ENCODE peak calls at places on chromosome 15, in five cellular contexts. C is stomach, E is MM.1S, B is H1, W is endothelial cell of umbilical vein. R is an unnamed sample. For H3K4me1, the result is how much of the 10 kb centered on the place peaks cover.

GRCh38 chr15:100116416-100117190 is 225.2 kb downstream of the ADAMTS17 start:
- DNase-seq in W (no peak), C (no peak), B (no peak), E (peak), R (peak)

GRCh38 chr15:58568157-58568571 is 136.4 kb downstream of the LIPC start:
- DNase-seq in E (peak), W (peak), C (peak), B (peak), R (no peak)

GRCh38 chr15:83092309-83092976 is 15.0 kb upstream of the TM6SF1 start:
- DNase-seq in W (peak), C (peak), B (no peak), E (no peak), R (no peak)

GRCh38 chr15:47384316-47384715 is 333.0 kb upstream of the SEMA6D start:
- DNase-seq in E (no peak), W (peak), C (no peak), B (no peak), R (peak)

GRCh38 chr15:40038267-40038653 is 721 bp downstream of the SRP14 start:
- DNase-seq in E (no peak), C (no peak), B (no peak), W (peak), R (no peak)

GRCh38 chr15:98785796-98786581 is 137.7 kb downstream of the IGF1R start:
- DNase-seq in W (no peak), E (no peak), C (peak), B (no peak), R (no peak)

GRCh38 chr15:74977599-74977998 is 17.8 kb upstream of the SCAMP5 start:
- DNase-seq in E (no peak), C (no peak), B (no peak), W (no peak), R (no peak)

GRCh38 chr15:60237411-60237810 is 160.4 kb downstream of the ANXA2 start:
- DNase-seq in W (no peak), E (no peak), C (no peak), B (no peak), R (no peak)

GRCh38 chr15:25437751-25438600 is 848 bp downstream of the UBE3A start:
- DNase-seq in B (peak), W (peak), E (peak), C (peak), R (peak)

GRCh38 chr15:100234158-100235029 is 107.4 kb downstream of the ADAMTS17 start:
- DNase-seq in W (no peak), E (no peak), B (no peak), C (no peak), R (peak)

GRCh38 chr15:82540984-82541431 is 751 bp upstream of the RPS17 start:
- DNase-seq in B (peak), E (no peak), W (no peak), C (no peak), R (peak)

GRCh38 chr15:92580933-92581445 is 74.6 kb downstream of the FAM174B start:
- DNase-seq in C (no peak), W (no peak), E (no peak), B (no peak), R (no peak)

GRCh38 chr15:58717357-58717756 is 32.1 kb downstream of the ADAM10 start:
- DNase-seq in W (no peak), E (no peak), B (no peak), C (no peak), R (no peak)

GRCh38 chr15:25762015-25762662 is 101.0 kb downstream of the ATP10A start:
- DNase-seq in B (no peak), E (no peak), W (no peak), C (peak), R (no peak)

GRCh38 chr15:100765458-100766224 is 114.0 kb upstream of the ALDH1A3 start:
- DNase-seq in E (no peak), W (no peak), C (no peak), B (no peak), R (peak)

GRCh38 chr15:80090879-80091503 is 31.5 kb downstream of the ZFAND6 start:
- DNase-seq in B (no peak), W (no peak), E (peak), C (no peak), R (no peak)

GRCh38 chr15:57100136-57100539 is 181.7 kb downstream of the TCF12 start:
- DNase-seq in B (no peak), W (no peak), E (no peak), C (no peak), R (no peak)

GRCh38 chr15:37698679-37699078 is 235.8 kb upstream of the TMCO5A start:
- DNase-seq in C (no peak), B (no peak), W (no peak), E (no peak), R (no peak)

GRCh38 chr15:83698294-83698693 is 44.4 kb downstream of the ADAMTSL3 start:
- DNase-seq in B (no peak), C (peak), W (no peak), E (no peak), R (peak)

GRCh38 chr15:56957812-56958406 is 39.5 kb downstream of the TCF12 start:
- DNase-seq in B (no peak), C (no peak), W (peak), E (no peak), R (no peak)

GRCh38 chr15:101372960-101373525 is 78.0 kb upstream of the SNRPA1 start:
- DNase-seq in B (no peak), W (no peak), C (no peak), E (no peak), R (no peak)

GRCh38 chr15:47616876-47617275 is 100.4 kb upstream of the SEMA6D start:
- DNase-seq in C (no peak), B (no peak), E (no peak), W (no peak), R (no peak)

DNA sequence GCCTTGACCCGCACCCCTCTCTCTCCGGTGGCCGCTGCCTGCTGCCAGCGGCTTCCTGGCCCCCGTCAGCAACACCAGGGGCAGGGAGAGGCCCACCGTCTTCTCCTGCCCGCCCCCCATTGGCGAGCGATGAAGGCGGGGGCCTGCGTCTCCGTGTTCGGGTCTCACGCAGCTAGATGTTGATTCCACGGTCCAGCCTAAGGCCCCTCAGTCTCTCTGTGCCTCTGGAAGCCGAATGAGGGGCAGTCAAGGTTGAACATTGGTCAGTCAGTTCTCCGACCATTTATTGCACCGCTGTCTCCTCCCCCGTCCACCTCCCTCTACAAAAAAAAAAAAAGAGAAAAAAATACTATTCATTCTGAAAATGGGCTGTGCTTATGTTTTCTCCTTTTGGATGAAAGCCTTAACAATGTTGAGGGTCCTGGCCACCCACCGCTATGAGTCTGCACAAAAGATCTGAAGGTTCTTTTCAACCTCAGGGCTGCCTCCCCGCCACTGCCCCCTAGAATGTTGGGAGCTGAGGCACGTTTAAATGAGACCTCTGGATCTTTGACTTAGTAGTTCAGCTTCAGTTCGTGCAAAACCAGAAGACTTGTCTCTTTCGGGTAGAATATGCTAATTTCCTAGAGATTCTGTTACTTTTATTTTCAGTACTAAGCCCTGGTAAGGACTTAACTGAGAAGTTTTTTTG is 724 bp downstream of the IREB2 start:
- DNase-seq in C (no peak), B (no peak), E (peak), W (peak), R (no peak)
- TF ChIP-seq CTCF in C (no peak), B (peak), E (peak), W (peak), R (no peak)

DNA sequence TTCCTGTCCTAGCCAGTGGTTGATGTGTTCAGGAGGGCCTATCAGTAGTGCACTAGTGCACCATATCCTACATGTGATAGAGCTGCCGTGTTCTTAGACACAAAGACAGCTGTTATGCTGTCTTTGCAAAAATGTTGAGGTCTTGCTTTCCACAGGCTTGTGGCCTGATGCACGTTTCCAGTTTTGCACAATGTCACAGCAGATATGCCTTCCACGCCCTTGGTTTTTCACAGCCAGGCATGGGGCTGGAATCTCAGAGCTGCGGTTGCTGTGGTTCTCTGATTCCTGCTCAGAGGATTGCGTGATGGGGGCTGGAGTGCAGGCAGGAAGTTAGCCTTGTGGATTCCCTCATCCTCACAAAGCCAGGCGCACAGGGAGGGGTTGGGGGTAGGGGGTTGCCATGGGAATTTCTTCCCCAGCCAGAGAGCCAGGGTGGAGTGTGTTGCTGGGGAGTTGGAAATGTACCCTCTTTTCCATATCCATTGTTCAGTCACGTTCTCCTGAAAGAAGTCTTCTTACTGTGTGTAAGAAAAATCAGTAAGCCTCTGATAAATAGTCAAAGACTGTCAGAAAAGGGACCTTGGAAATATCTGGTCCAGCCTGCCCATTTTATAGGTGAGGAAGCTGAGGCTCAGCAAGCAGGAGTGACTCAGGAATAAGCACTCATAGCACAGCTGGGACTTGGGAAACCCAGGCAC is 79.4 kb downstream of the SMAD3 start:
- DNase-seq in E (no peak), C (no peak), B (no peak), W (no peak), R (no peak)
- H3K4me1 ChIP-seq in E (under half), C (half or more), B (under half), W (half or more), R (half or more)

GRCh38 chr15:44545934-44546802 is 9.2 kb downstream of the EIF3J start:
- DNase-seq in C (no peak), W (peak), B (no peak), E (peak), R (no peak)
- TF ChIP-seq CTCF in C (no peak), W (peak), B (no peak), E (peak), R (peak)

GRCh38 chr15:70704731-70705130 is 58.6 kb downstream of the UACA start:
- DNase-seq in C (no peak), E (no peak), W (no peak), B (no peak), R (no peak)

GRCh38 chr15:70703483-70703882 is 59.9 kb downstream of the UACA start:
- DNase-seq in E (no peak), W (no peak), C (no peak), B (no peak), R (no peak)

GRCh38 chr15:70703066-70703465 is 60.3 kb downstream of the UACA start:
- DNase-seq in E (no peak), C (no peak), B (no peak), W (peak), R (no peak)

GRCh38 chr15:70702584-70702983 is 60.8 kb downstream of the UACA start:
- DNase-seq in W (no peak), C (no peak), E (no peak), B (no peak), R (no peak)

GRCh38 chr15:70704166-70704565 is 59.2 kb downstream of the UACA start:
- DNase-seq in B (no peak), E (no peak), W (no peak), C (no peak), R (no peak)
- H3K4me1 ChIP-seq in B (under half), E (under half), W (under half), C (half or more), R (half or more)

GRCh38 chr15:89499156-89499555 is 2.8 kb upstream of the RHCG start:
- DNase-seq in C (no peak), B (no peak), W (no peak), E (no peak), R (no peak)

GRCh38 chr15:89502867-89503595 is 6.6 kb upstream of the RHCG start:
- DNase-seq in B (no peak), C (no peak), E (no peak), W (no peak), R (no peak)

GRCh38 chr15:89498574-89498906 is 2.2 kb upstream of the RHCG start:
- DNase-seq in W (no peak), E (no peak), B (no peak), C (no peak), R (no peak)

GRCh38 chr15:89501646-89502045 is 5.3 kb upstream of the RHCG start:
- DNase-seq in W (no peak), C (no peak), E (no peak), B (no peak), R (no peak)

GRCh38 chr15:89500397-89501270 is 4.3 kb upstream of the RHCG start:
- DNase-seq in C (no peak), W (no peak), E (no peak), B (no peak), R (no peak)
- TF ChIP-seq CTCF in C (no peak), W (peak), E (peak), B (peak), R (no peak)

GRCh38 chr15:68325721-68326120 is 48.2 kb downstream of the FEM1B start:
- DNase-seq in E (no peak), W (no peak), B (no peak), C (no peak), R (no peak)
- H3K4me1 ChIP-seq in E (under half), W (under half), B (under half), C (under half), R (under half)

DNA sequence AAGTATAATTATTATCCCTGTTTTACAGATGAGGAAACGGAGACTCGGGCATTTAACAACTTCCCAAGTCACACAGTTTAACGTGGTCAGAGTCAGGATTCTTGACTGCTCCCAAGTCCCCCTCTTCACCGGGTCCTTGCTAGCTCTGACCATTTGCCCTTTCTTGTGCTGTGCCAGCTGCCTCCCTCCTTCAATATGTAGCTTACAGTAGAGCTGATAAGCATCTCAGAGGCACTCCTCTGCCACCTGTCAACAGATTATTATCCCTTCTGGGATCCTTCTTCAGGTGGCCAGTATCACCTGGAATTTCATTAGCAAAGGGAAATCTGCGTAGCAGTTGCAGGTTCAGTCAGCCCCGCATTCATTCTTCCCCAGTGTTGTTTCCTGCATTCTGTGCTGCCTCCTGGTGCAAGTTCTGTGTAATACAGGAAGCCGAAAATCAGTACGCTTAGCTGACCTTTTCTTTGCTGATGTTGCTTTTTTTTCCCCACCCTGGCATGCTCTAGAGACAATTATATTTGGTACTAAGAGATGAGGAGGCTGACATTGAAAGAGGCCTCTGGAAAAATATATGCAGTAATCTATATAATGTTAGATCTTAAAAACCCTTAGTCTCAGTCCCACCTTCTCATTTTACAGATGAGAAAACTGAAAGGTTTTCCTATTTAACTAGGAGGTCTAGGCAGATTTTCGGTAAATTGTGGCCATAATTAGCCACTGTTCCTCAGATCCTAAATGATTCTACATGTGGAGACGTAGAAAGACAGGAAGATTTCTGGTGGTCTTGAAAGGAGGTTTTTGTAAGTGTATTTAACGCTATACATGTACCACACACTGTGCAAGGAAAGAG is 24.8 kb downstream of the TMOD2 start:
- DNase-seq in C (peak), B (peak), W (peak), E (peak), R (no peak)
- TF ChIP-seq CTCF in C (no peak), B (peak), W (peak), E (peak), R (peak)

R was measured in psoas muscle.